ENCODE peak calls at places on chromosomes 5 and 9, in six cellular contexts. A is heart right ventricle, M is GM12878, O is tibial artery, V is breast epithelium, U is cardiac muscle cell. Q is an unnamed sample.

GRCh38 chr5:136058031-136058971 is 29.5 kb downstream of the TGFBI start:
- DNase-seq in A (no peak), M (no peak), O (peak; percentile 66), V (no peak), U (peak; percentile 99), Q (peak; percentile 60)

GRCh38 chr5:157877821-157878220 is 18.9 kb upstream of the CLINT1 start:
- DNase-seq in A (no peak), M (no peak), O (no peak), V (no peak), U (peak; percentile 17), Q (no peak)

GRCh38 chr9:127380479-127380878 is 16.5 kb upstream of the SLC2A8 start:
- DNase-seq in A (no peak), M (no peak), O (no peak), V (no peak), U (no peak), Q (no peak)

GRCh38 chr9:23581936-23582335 is 244.1 kb downstream of the ELAVL2 start:
- DNase-seq in A (no peak), M (no peak), O (no peak), V (no peak), U (no peak), Q (no peak)

GRCh38 chr5:112752335-112752734 is 14.7 kb downstream of the APC start:
- DNase-seq in A (no peak), M (no peak), O (no peak), V (no peak), U (no peak), Q (no peak)

GRCh38 chr9:33227013-33227398 is 13.0 kb upstream of the SPINK4 start:
- DNase-seq in A (peak; percentile 45), M (no peak), O (peak; percentile 48), V (no peak), U (no peak), Q (no peak)

GRCh38 chr5:147432323-147432722 is 77.5 kb downstream of the DPYSL3 start:
- DNase-seq in A (no peak), M (no peak), O (no peak), V (no peak), U (no peak), Q (no peak)

GRCh38 chr9:133342570-133342969 is 5.4 kb downstream of the MED22 start:
- DNase-seq in A (no peak), M (no peak), O (no peak), V (no peak), U (no peak), Q (peak; percentile 80)

GRCh38 chr5:59436364-59437158 is 457.0 kb downstream of the PDE4D start:
- DNase-seq in A (no peak), M (no peak), O (no peak), V (no peak), U (no peak), Q (no peak)

GRCh38 chr9:93083592-93084470 is 12.2 kb upstream of the CARD19 start:
- DNase-seq in A (no peak), M (no peak), O (peak; percentile 14), V (peak; percentile 12), U (no peak), Q (peak; percentile 27)

GRCh38 chr9:114594136-114594535 is 6.6 kb downstream of the ATP6V1G1 start:
- DNase-seq in A (no peak), M (no peak), O (no peak), V (no peak), U (no peak), Q (no peak)

GRCh38 chr9:114588671-114589526 is 1.3 kb downstream of the ATP6V1G1 start:
- DNase-seq in A (no peak), M (no peak), O (no peak), V (no peak), U (peak; percentile 37), Q (no peak)

GRCh38 chr9:114591206-114591853 is 3.8 kb downstream of the ATP6V1G1 start:
- DNase-seq in A (no peak), M (no peak), O (no peak), V (no peak), U (no peak), Q (no peak)

GRCh38 chr9:114590328-114590727 is 2.8 kb downstream of the ATP6V1G1 start:
- DNase-seq in A (no peak), M (no peak), O (no peak), V (no peak), U (no peak), Q (no peak)

DNA sequence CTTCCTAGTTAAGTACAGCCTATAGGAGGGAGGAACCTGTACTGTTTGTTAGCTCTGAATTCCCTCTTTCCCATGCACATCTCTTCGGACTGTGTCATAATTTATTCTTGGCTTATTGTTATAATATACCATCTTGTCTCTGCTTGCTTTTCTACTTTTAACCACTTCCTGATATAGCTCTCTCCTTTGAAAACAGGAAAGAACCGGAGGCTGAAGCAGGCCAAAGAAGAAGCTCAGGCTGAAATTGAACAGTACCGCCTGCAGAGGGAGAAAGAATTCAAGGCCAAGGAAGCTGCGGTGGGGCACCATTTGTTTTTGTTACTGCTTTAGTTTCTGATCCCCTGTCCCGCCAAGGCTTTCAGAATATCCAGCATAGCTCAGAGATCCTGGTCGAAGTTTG is 4.8 kb downstream of the ATP6V1G1 start:
- DNase-seq in A (no peak), M (no peak), O (no peak), V (no peak), U (no peak), Q (peak; percentile 53)
- H3K4me3 ChIP-seq in A (no peak overlapping the region), M (peak overlapping the region; percentile 71), O (no peak overlapping the region), V (no peak overlapping the region), U (no peak overlapping the region), Q (no peak overlapping the region)

GRCh38 chr5:4907636-4908035 is 232.5 kb upstream of the ADAMTS16 start:
- DNase-seq in A (no peak), M (no peak), O (no peak), V (no peak), U (no peak), Q (no peak)
- H3K36me3 ChIP-seq in A (no peaks in the 10 kb centered on the region), M (no peaks in the 10 kb centered on the region), O (no peaks in the 10 kb centered on the region), V (no peaks in the 10 kb centered on the region), U (no peaks in the 10 kb centered on the region), Q (no peaks in the 10 kb centered on the region)

DNA sequence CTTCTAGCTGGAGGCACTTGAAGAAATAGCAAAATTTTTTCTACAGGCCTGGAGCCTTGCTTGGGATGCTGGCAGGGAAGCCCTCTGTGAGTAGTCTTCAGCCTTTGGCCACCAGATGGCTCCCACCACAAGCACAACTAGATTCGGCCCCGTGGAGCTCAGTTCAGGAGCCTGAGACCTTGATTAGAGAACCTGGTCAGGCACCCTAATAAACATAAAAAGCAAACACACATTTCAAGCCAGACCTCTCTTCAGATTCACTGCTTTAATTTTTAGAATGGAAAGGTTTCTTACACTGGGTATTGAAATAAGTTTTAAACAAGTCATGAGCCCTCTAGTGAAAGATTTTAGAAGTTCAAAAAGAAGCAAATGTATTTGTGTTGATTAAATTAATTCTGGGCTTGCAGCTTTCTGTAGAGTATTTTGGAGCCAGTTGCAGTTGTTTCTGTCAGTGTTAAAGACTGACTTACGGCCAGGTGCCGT is 41.4 kb downstream of the GLRX start:
- DNase-seq in A (peak; percentile 68), M (peak; percentile 51), O (peak; percentile 88), V (peak; percentile 79), U (peak; percentile 90), Q (peak; percentile 70)
- H3K4me3 ChIP-seq in A (no peak overlapping the region), M (no peak overlapping the region), O (no peak overlapping the region), V (no peak overlapping the region), U (no peak overlapping the region), Q (no peak overlapping the region)

GRCh38 chr5:37153661-37154060 is 95.5 kb downstream of the CPLANE1 start:
- DNase-seq in A (no peak), M (no peak), O (no peak), V (no peak), U (no peak), Q (no peak)
- H3K36me3 ChIP-seq in A (peaks cover 32% of the 10 kb centered on the region), M (no peaks in the 10 kb centered on the region), O (peaks cover 54% of the 10 kb centered on the region), V (peaks cover 7% of the 10 kb centered on the region), U (peaks cover 47% of the 10 kb centered on the region), Q (no peaks in the 10 kb centered on the region)